ENCODE peak calls at places on chromosomes 6 and 20, in six cellular contexts. B is stimulated activated CD4-positive, alpha-beta T cell treated with anti-CD3 and anti-CD28 coated beads, Interleukin-12 subunit alpha, Interleukin-12 subunit beta, amount 100 ng/mL, for 48 hours; E is kidney; P is AG09319; O is activated CD8-positive, alpha-beta memory T cell treated with anti-CD3 and anti-CD28 coated beads, Interleukin-2, amount 50 U/mL, for 4 hours; G is stimulated activated CD8-positive, alpha-beta memory T cell treated with anti-CD3 and anti-CD28 coated beads, Interleukin-7, amount 100 ng/mL, for 1 hour. I is an unnamed sample.

GRCh38 chr6:78483546-78483945 is 383.8 kb upstream of the IRAK1BP1 start:
- DNase-seq in B (no peak), E (no peak), P (no peak), O (no peak), G (no peak), I (no peak)

GRCh38 chr6:19812512-19813119 is 24.6 kb upstream of the ID4 start:
- DNase-seq in B (no peak), E (no peak), P (no peak), O (no peak), G (no peak), I (peak; percentile 43)

GRCh38 chr6:125957845-125958244 is 1.3 kb downstream of the HINT3 start:
- DNase-seq in B (no peak), E (no peak), P (no peak), O (no peak), G (no peak), I (no peak)

GRCh38 chr6:140774080-140774505 is 1358.6 kb upstream of the GJE1 start:
- DNase-seq in B (no peak), E (no peak), P (peak; percentile 15), O (no peak), G (no peak), I (peak; percentile 63)

GRCh38 chr20:32751309-32752020 is 8.2 kb upstream of the COMMD7 start:
- DNase-seq in B (no peak), E (no peak), P (no peak), O (no peak), G (no peak), I (no peak)

GRCh38 chr6:2485116-2485515 is 239.7 kb upstream of the GMDS start:
- DNase-seq in B (no peak), E (no peak), P (no peak), O (no peak), G (no peak), I (peak; percentile 100)

GRCh38 chr6:7540595-7540994 is 876 bp upstream of the DSP start:
- DNase-seq in B (no peak), E (no peak), P (no peak), O (no peak), G (no peak), I (no peak)

GRCh38 chr20:47703748-47704147 is 81.5 kb downstream of the SULF2 start:
- DNase-seq in B (no peak), E (peak; percentile 5), P (no peak), O (no peak), G (no peak), I (no peak)

GRCh38 chr6:100886078-100886477 is 4.9 kb upstream of the ASCC3 start:
- DNase-seq in B (no peak), E (no peak), P (no peak), O (no peak), G (no peak), I (no peak)

GRCh38 chr6:62613920-62614319 is 327.9 kb upstream of the KHDRBS2 start:
- DNase-seq in B (no peak), E (no peak), P (no peak), O (no peak), G (no peak), I (no peak)

GRCh38 chr20:18284805-18285533 is 3.4 kb upstream of the ZNF133 start:
- DNase-seq in B (no peak), E (no peak), P (no peak), O (no peak), G (no peak), I (peak; percentile 25)

GRCh38 chr20:35776513-35777101 is 4.8 kb downstream of the PHF20 start:
- DNase-seq in B (no peak), E (no peak), P (no peak), O (no peak), G (no peak), I (no peak)

GRCh38 chr6:112180095-112180820 is 74.1 kb downstream of the LAMA4 start:
- DNase-seq in B (no peak), E (no peak), P (peak; percentile 61), O (peak; percentile 27), G (no peak), I (peak; percentile 67)

GRCh38 chr20:380763-381580 is 412 bp downstream of the TRIB3 start:
- DNase-seq in B (peak; percentile 57), E (peak; percentile 89), P (peak; percentile 72), O (peak; percentile 62), G (peak; percentile 25), I (peak; percentile 84)

GRCh38 chr6:42028234-42029061 is 21.9 kb upstream of the TAF8 start:
- DNase-seq in B (no peak), E (no peak), P (no peak), O (no peak), G (no peak), I (no peak)

GRCh38 chr6:2376429-2377355 is 131.3 kb upstream of the GMDS start:
- DNase-seq in B (no peak), E (no peak), P (no peak), O (no peak), G (no peak), I (no peak)

GRCh38 chr20:46031701-46032254 is 2.8 kb downstream of the SLC12A5 start:
- DNase-seq in B (no peak), E (peak; percentile 28), P (no peak), O (no peak), G (no peak), I (no peak)

GRCh38 chr6:19892250-19892649 is 55.1 kb downstream of the ID4 start:
- DNase-seq in B (no peak), E (peak; percentile 94), P (no peak), O (no peak), G (no peak), I (peak; percentile 23)

GRCh38 chr6:156778615-156779205 is 1.5 kb downstream of the ARID1B start:
- DNase-seq in B (no peak), E (peak; percentile 90), P (no peak), O (peak; percentile 59), G (peak; percentile 6), I (peak; percentile 52)

GRCh38 chr6:112877134-112878100 is 530.3 kb downstream of the RFPL4B start:
- DNase-seq in B (no peak), E (no peak), P (peak; percentile 59), O (no peak), G (no peak), I (no peak)

GRCh38 chr6:34027445-34027936 is 118.4 kb downstream of the GRM4 start:
- DNase-seq in B (peak; percentile 17), E (peak; percentile 78), P (no peak), O (peak; percentile 68), G (peak; percentile 51), I (peak; percentile 83)

GRCh38 chr6:3442444-3443220 is 14.2 kb downstream of the SLC22A23 start:
- DNase-seq in B (no peak), E (no peak), P (no peak), O (no peak), G (no peak), I (no peak)

GRCh38 chr6:20399518-20399917 is 2.2 kb upstream of the E2F3 start:
- DNase-seq in B (no peak), E (no peak), P (no peak), O (no peak), G (no peak), I (no peak)

I was measured in RPMI8226.